ENCODE peak calls at places on chromosomes 4 and X, in five cellular contexts. H is caudate nucleus, M is GM12891, P is non-pigmented ciliary epithelial cell, J is astrocyte of the spinal cord. V is an unnamed sample.

GRCh38 chrX:74419861-74420193 is 1.5 kb upstream of the SLC16A2 start:
- DNase-seq in H (peak; percentile 17), M (no peak), P (no peak), J (no peak), V (no peak)

GRCh38 chr4:150662686-150663085 is 80.7 kb downstream of the MAB21L2 start:
- DNase-seq in H (no peak), M (no peak), P (no peak), J (no peak), V (no peak)

GRCh38 chrX:26511621-26512363 is 295.8 kb downstream of the MAGEB5 start:
- DNase-seq in H (no peak), M (no peak), P (no peak), J (no peak), V (no peak)

GRCh38 chrX:53481093-53481492 is 46.9 kb upstream of the HSD17B10 start:
- DNase-seq in H (no peak), M (no peak), P (no peak), J (no peak), V (no peak)

GRCh38 chrX:136598631-136599030 is 49.3 kb upstream of the CD40LG start:
- DNase-seq in H (no peak), M (no peak), P (no peak), J (no peak), V (no peak)

GRCh38 chr4:184150102-184150839 is 67.4 kb downstream of the ENPP6 start:
- DNase-seq in H (no peak), M (no peak), P (no peak), J (no peak), V (no peak)

GRCh38 chr4:158304694-158305093 is 94.4 kb downstream of the TMEM144 start:
- DNase-seq in H (no peak), M (no peak), P (no peak), J (no peak), V (no peak)

GRCh38 chr4:163077611-163078010 is 89.1 kb downstream of the NAF1 start:
- DNase-seq in H (no peak), M (no peak), P (no peak), J (no peak), V (no peak)

GRCh38 chrX:136907626-136908025 is 27.1 kb upstream of the RBMX start:
- DNase-seq in H (no peak), M (no peak), P (no peak), J (no peak), V (peak; percentile 60)

GRCh38 chrX:127129510-127129909 is 310.0 kb downstream of the PRR32 start:
- DNase-seq in H (no peak), M (no peak), P (no peak), J (no peak), V (no peak)

GRCh38 chr4:6471303-6472007 is 959 bp downstream of the PPP2R2C start:
- DNase-seq in H (no peak), M (no peak), P (no peak), J (peak; percentile 5), V (no peak)

GRCh38 chrX:154317391-154318000 is 21.9 kb downstream of the TKTL1 start:
- DNase-seq in H (no peak), M (no peak), P (no peak), J (no peak), V (no peak)

GRCh38 chrX:133544105-133544504 is 128.8 kb upstream of the GPC4 start:
- DNase-seq in H (no peak), M (no peak), P (peak; percentile 19), J (peak; percentile 63), V (no peak)

GRCh38 chr4:24476209-24476781 is 108.1 kb downstream of the DHX15 start:
- DNase-seq in H (no peak), M (no peak), P (no peak), J (no peak), V (no peak)

GRCh38 chr4:7041851-7042696 is 1.1 kb upstream of the TADA2B start:
- DNase-seq in H (no peak), M (peak; percentile 59), P (no peak), J (no peak), V (peak; percentile 75)

GRCh38 chrX:139290310-139290709 is 240.2 kb upstream of the F9 start:
- DNase-seq in H (no peak), M (no peak), P (peak; percentile 1), J (peak; percentile 44), V (no peak)

GRCh38 chr4:121307441-121308327 is 73.1 kb downstream of the QRFPR start:
- DNase-seq in H (no peak), M (no peak), P (peak; percentile 20), J (peak; percentile 65), V (no peak)

GRCh38 chrX:18449271-18449670 is 23.9 kb downstream of the CDKL5 start:
- DNase-seq in H (no peak), M (no peak), P (no peak), J (no peak), V (no peak)

GRCh38 chrX:3326721-3327120 is 19.7 kb downstream of the MXRA5 start:
- DNase-seq in H (no peak), M (no peak), P (no peak), J (peak; percentile 9), V (no peak)

GRCh38 chr4:10079951-10080873 is 36.4 kb downstream of the WDR1 start:
- DNase-seq in H (no peak), M (peak; percentile 5), P (no peak), J (no peak), V (peak; percentile 60)

GRCh38 chr4:150302553-150302952 is 224.3 kb downstream of the DCLK2 start:
- DNase-seq in H (no peak), M (no peak), P (peak; percentile 96), J (peak; percentile 96), V (no peak)

GRCh38 chr4:123976285-123976684 is 579.7 kb downstream of the SPRY1 start:
- DNase-seq in H (no peak), M (no peak), P (no peak), J (peak; percentile 32), V (no peak)

GRCh38 chrX:115531818-115532403 is 29.1 kb upstream of the PLS3 start:
- DNase-seq in H (no peak), M (no peak), P (no peak), J (peak; percentile 39), V (no peak)

GRCh38 chr4:143381171-143382118 is 44.8 kb downstream of the GAB1 start:
- DNase-seq in H (peak; percentile 73), M (no peak), P (peak; percentile 63), J (peak; percentile 93), V (peak; percentile 90)

V was measured in left ventricle myocardium superior.